ENCODE peak calls at places on chromosomes 12 and 14, in seven cellular contexts. H is A549, Q is IMR-90, R is testis, A is Peyer's patch, V is esophagus squamous epithelium, D is uterus. F is an unnamed sample.

GRCh38 chr14:67358914-67359313 is 690 bp downstream of the ATP6V1D start:
- DNase-seq in H (peak; percentile 19), Q (no peak), R (no peak), A (no peak), V (no peak), D (no peak), F (no peak)

GRCh38 chr12:28933864-28934527 is 215.1 kb upstream of the FAR2 start:
- DNase-seq in H (no peak), Q (peak; percentile 28), R (no peak), A (no peak), V (no peak), D (no peak), F (no peak)

GRCh38 chr12:87171356-87171755 is 857.8 kb downstream of the C12orf50 start:
- DNase-seq in H (no peak), Q (no peak), R (no peak), A (no peak), V (no peak), D (no peak), F (no peak)

GRCh38 chr12:42730286-42730685 is 140.7 kb upstream of the PRICKLE1 start:
- DNase-seq in H (no peak), Q (peak; percentile 39), R (no peak), A (no peak), V (no peak), D (no peak), F (no peak)

GRCh38 chr14:94768521-94769412 is 1.1 kb downstream of the GSC start:
- DNase-seq in H (no peak), Q (no peak), R (no peak), A (no peak), V (no peak), D (no peak), F (no peak)

GRCh38 chr14:62670526-62670925 is 374.7 kb downstream of the KCNH5 start:
- DNase-seq in H (no peak), Q (peak; percentile 84), R (no peak), A (no peak), V (no peak), D (no peak), F (no peak)

GRCh38 chr14:28681681-28682080 is 84.9 kb upstream of the FOXG1 start:
- DNase-seq in H (no peak), Q (no peak), R (no peak), A (no peak), V (no peak), D (no peak), F (no peak)

GRCh38 chr12:67320614-67321305 is 51.6 kb downstream of the CAND1 start:
- DNase-seq in H (no peak), Q (peak; percentile 18), R (no peak), A (no peak), V (no peak), D (no peak), F (no peak)

GRCh38 chr12:124390442-124391116 is 95.7 kb downstream of the RFLNA start:
- DNase-seq in H (peak; percentile 77), Q (peak; percentile 82), R (no peak), A (peak; percentile 48), V (no peak), D (no peak), F (no peak)

DNA sequence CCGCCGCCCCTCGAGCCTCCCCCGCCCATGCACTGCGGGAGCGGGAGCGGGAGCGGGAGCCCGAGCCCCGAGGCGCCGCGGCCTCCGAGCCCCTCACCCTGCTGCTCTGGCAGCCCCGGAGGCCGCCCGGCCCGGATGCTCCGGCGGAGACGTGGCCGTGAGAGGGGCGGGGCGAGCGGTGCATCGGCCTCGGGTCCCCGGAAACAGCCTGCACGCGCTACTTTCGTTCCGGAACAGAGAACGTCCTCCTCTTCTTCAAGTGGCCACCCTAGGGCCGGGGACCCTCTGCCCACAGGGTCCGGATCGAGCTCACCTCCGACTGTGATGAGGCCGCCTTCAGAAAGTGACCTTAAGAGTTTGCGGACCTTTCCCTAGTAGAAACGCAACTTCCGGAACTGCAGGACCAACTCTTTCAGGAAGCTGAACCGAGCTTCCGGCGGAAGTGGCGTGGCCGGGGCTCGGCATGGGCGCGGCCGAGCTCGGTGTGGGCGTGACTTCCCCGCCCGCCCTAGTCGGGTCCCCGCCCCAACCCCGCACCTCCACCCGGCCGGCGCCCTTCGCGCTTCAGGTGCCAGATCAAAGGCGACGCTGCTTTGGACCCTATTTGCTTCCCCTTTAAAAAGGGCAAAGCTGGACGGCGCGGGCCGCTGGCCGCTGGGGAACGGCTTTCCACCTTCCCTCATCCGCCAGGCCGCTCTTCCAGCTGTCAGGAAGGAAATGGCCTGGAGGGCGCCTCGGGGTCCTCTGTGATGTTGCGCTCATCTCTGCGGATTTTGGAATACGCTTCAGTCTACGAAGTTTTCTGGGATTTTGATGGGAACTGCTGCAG is at the start of gene GOLGA3:
- DNase-seq in H (peak; percentile 95), Q (peak; percentile 93), R (peak; percentile 97), A (peak; percentile 94), V (peak; percentile 61), D (peak; percentile 92), F (peak; percentile 96)
- TF ChIP-seq POLR2A in H (peak; percentile 58), Q (peak; percentile 86), R (no peak), A (peak; percentile 57), V (peak; percentile 37), D (peak; percentile 72), F (peak; percentile 59)

GRCh38 chr14:42742084-42742483 is 1135.4 kb downstream of the LRFN5 start:
- DNase-seq in H (no peak), Q (no peak), R (no peak), A (no peak), V (no peak), D (no peak), F (no peak)
- TF ChIP-seq POLR2A in H (no peak), Q (no peak), R (no peak), A (no peak), V (no peak), D (no peak), F (no peak)

DNA sequence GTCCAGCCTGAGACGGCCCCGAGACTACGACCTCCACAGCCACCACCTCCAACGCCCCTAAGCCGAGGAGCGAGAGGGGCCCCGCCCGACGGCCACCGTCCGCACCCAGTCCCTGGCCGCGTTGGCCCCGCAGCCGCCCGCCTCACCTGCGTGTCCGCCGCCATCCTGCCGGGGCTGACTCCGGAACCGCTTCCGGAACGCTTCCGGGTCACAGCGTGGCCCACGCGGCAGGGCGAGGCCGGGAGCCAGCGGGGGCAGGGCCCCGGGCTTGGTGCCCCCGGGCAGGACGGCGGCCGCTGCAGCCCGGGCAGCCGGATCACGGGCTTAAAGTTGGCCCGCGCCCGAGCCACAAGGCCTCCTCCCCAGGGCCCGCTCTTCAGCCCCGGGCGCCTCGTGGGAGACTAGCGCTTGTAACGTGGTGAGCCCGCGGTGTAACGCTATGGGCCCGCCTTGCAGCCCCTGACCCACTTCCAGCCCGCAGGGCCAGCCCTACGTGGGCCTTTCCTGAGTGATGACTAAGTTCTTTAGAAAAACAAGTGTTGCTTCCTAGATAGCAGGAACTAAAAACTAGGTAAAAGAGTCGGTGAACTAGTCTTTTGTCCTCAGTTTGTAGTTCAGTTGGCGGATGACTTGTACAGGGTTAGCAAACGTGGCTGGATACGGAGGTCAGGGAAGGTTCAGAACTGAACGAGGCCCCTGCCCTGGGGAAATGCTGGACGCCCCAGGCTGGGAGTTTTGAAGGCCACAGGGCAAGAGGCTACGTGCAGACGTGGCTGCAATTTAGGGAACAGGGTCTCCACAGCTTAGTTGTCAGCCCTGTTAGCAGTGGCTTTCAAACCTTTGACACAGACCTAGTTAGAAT is at the start of gene GCN1:
- DNase-seq in H (peak; percentile 76), Q (peak; percentile 78), R (peak; percentile 86), A (peak; percentile 81), V (no peak), D (peak; percentile 86), F (peak; percentile 81)
- TF ChIP-seq POLR2A in H (peak; percentile 96), Q (peak; percentile 91), R (no peak), A (peak; percentile 88), V (no peak), D (peak; percentile 85), F (peak; percentile 73)

GRCh38 chr14:103058209-103059055 is 1.1 kb upstream of the CDC42BPB start:
- DNase-seq in H (no peak), Q (peak; percentile 8), R (peak; percentile 26), A (no peak), V (no peak), D (no peak), F (no peak)

GRCh38 chr14:103055693-103056092 is 1.7 kb downstream of the CDC42BPB start:
- DNase-seq in H (no peak), Q (peak; percentile 10), R (peak; percentile 51), A (no peak), V (no peak), D (no peak), F (no peak)

GRCh38 chr14:103057028-103057371 is 349 bp downstream of the CDC42BPB start:
- DNase-seq in H (no peak), Q (no peak), R (no peak), A (no peak), V (no peak), D (peak; percentile 36), F (peak; percentile 26)

GRCh38 chr14:103056322-103057027 is 874 bp downstream of the CDC42BPB start:
- DNase-seq in H (peak; percentile 57), Q (peak; percentile 55), R (peak; percentile 85), A (no peak), V (no peak), D (peak; percentile 69), F (peak; percentile 54)

DNA sequence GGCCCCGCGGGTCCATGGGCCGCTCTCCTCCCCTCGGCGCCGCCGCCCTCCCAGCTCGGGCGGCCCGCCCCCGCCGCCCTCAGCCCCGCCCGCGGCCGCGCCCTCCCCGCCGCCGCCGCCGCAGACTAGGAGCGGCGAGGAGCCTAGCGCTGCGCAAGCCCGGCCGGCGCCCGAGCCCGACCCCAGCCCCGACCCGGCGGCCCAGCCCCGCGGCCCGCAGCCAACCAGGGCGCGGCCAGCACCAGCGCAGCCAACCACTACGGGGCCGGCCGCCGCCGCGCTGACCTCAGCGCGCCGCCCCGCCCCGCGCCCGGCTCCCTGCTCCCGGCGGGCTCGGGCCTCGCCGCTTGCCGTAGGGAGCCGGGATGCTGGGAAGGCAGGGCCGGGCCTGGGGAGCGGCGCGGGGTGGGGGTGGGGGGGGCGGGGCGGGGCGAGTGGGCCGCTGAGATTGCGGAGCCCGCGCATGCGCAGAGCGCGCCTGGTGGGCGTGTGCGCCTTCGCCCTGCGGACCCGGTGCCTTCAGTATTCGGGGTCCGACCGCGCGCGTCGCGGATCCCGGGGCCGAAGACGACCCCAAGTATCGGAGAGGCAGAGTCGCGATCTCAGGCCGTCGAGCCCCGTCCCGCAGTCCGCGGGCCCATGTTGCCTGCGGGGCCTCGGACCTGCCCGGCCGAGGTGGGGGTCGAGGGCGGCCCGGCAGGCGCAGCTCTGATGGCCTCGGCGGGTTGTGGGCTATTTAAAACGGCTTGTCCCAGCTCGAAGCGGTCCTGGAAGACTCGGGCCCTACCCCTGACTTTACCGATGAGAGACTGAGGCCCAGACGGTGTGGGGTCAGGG is at the start of gene CDC42BPB:
- DNase-seq in H (peak; percentile 75), Q (peak; percentile 90), R (peak; percentile 91), A (peak; percentile 61), V (no peak), D (peak; percentile 89), F (peak; percentile 93)
- TF ChIP-seq POLR2A in H (peak; percentile 68), Q (no peak), R (no peak), A (no peak), V (no peak), D (peak; percentile 61), F (no peak)

GRCh38 chr14:100281286-100282082 is 24.8 kb downstream of the SLC25A29 start:
- DNase-seq in H (no peak), Q (no peak), R (no peak), A (no peak), V (no peak), D (no peak), F (no peak)
- TF ChIP-seq POLR2A in H (no peak), Q (no peak), R (no peak), A (no peak), V (no peak), D (no peak), F (no peak)